ENCODE peak calls at places on chromosome 7, in six cellular contexts. A is K562, T is HepG2, Z is HCT116, Y is H1, Q is endothelial cell of umbilical vein. R is an unnamed sample.

GRCh38 chr7:139441961-139442360 is 41.5 kb downstream of the KLRG2 start:
- DNase-seq in T (no peak), Y (no peak), A (no peak), Q (no peak), Z (no peak), R (no peak)

GRCh38 chr7:112422842-112423496 is 27.3 kb upstream of the IFRD1 start:
- DNase-seq in Y (peak; percentile 63), T (peak; percentile 89), A (peak; percentile 91), Z (peak; percentile 63), Q (peak; percentile 94), R (no peak)

GRCh38 chr7:2436341-2437104 is 33.1 kb downstream of the CHST12 start:
- DNase-seq in Z (no peak), T (no peak), Q (no peak), Y (no peak), A (no peak), R (no peak)

GRCh38 chr7:19772858-19773337 is 519 bp downstream of the TMEM196 start:
- DNase-seq in Q (peak; percentile 37), A (no peak), Z (no peak), T (no peak), Y (peak; percentile 83), R (no peak)

GRCh38 chr7:130758429-130759056 is 24.5 kb upstream of the KLF14 start:
- DNase-seq in Y (no peak), Q (peak; percentile 58), T (peak; percentile 29), Z (peak; percentile 37), A (peak; percentile 73), R (peak; percentile 65)

GRCh38 chr7:147894271-147894670 is 696.3 kb upstream of the C7orf33 start:
- DNase-seq in A (no peak), Q (no peak), Z (no peak), T (no peak), Y (no peak), R (no peak)

GRCh38 chr7:129607471-129608120 is 3.9 kb upstream of the NRF1 start:
- DNase-seq in Q (peak; percentile 14), A (peak; percentile 78), Z (no peak), Y (peak; percentile 78), T (no peak), R (no peak)

GRCh38 chr7:157597562-157597961 is 260.8 kb downstream of the DNAJB6 start:
- DNase-seq in Q (no peak), Y (no peak), T (no peak), A (no peak), Z (no peak), R (no peak)

GRCh38 chr7:68691261-68692216 is 906.7 kb upstream of the AUTS2 start:
- DNase-seq in Y (no peak), Q (no peak), A (no peak), Z (no peak), T (no peak), R (no peak)

GRCh38 chr7:124459101-124460052 is 306.2 kb downstream of the GPR37 start:
- DNase-seq in T (peak; percentile 21), Y (no peak), A (no peak), Q (no peak), Z (no peak), R (no peak)

GRCh38 chr7:18495412-18496335 is at the start of gene HDAC9:
- DNase-seq in T (no peak), Y (peak; percentile 57), Z (no peak), Q (peak; percentile 63), A (no peak), R (no peak)

GRCh38 chr7:151038951-151039849 is 9.1 kb upstream of the ASIC3 start:
- DNase-seq in A (peak; percentile 100), Y (no peak), Z (no peak), T (peak; percentile 67), Q (peak; percentile 97), R (no peak)

GRCh38 chr7:101058355-101058754 is 26.9 kb upstream of the TRIM56 start:
- DNase-seq in A (peak; percentile 83), Y (peak; percentile 88), T (peak; percentile 48), Z (peak; percentile 8), Q (peak; percentile 53), R (no peak)

GRCh38 chr7:100372256-100372655 is 1.0 kb upstream of the PILRA start:
- DNase-seq in A (no peak), Q (no peak), Z (no peak), Y (no peak), T (no peak), R (no peak)

DNA sequence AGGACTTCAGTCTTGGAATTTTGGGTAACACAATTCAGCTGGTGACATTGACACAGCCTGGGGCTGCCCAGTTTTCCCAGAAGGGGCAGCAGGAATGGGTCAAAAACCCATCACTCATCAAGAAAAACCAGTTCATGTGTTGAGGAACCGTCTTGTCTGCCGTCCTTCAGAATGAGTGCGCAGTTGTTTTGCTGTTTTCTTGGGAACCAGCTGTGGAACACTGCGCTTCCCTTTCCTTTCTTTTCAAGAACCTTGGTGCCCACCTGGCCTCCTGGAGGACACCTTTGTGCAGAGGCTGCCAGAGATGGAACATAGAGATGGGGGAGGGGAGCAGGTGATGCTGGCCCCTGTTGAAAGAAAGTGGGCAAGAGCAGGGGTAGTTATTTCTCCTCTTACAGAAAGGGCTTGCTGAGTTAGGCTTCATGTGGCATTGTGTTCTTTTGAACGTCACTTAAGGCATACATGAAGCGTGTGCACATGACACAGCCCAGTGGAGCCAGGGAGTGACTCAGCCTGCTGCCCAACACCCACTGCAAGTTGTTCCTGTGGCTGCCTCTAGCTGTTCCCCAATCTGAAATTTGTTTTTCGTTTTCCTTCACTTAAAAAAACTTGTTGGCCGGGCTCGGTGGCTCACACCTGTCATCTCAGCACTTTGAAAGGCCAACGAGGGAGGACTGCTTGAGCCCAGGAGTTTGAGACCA is 87.4 kb upstream of the TNS3 start:
- DNase-seq in Z (no peak), A (peak; percentile 12), T (peak; percentile 37), Y (no peak), Q (no peak), R (no peak)
- H3K9ac ChIP-seq in Z (no peak overlapping the region), A (no peak overlapping the region), T (no peak overlapping the region), Y (no peak overlapping the region), Q (no peak overlapping the region), R (no peak overlapping the region)

GRCh38 chr7:31027161-31027965 is 24.7 kb upstream of the ADCYAP1R1 start:
- DNase-seq in Z (no peak), T (no peak), Q (no peak), Y (peak; percentile 55), A (no peak), R (peak; percentile 5)
- TF ChIP-seq POLR2AphosphoS5 in Z (no peak), T (no peak), Q (no peak), Y (no peak), A (no peak), R (no peak)

GRCh38 chr7:127379642-127380041 is 12.9 kb downstream of the ZNF800 start:
- DNase-seq in Q (no peak), Z (no peak), T (no peak), A (no peak), Y (no peak), R (no peak)

GRCh38 chr7:127377425-127377824 is 15.1 kb downstream of the ZNF800 start:
- DNase-seq in Z (no peak), T (no peak), Q (no peak), Y (no peak), A (no peak), R (no peak)

GRCh38 chr7:127380479-127380878 is 12.0 kb downstream of the ZNF800 start:
- DNase-seq in Z (no peak), Y (no peak), Q (no peak), A (no peak), T (no peak), R (no peak)

GRCh38 chr7:127375626-127376025 is 16.9 kb downstream of the ZNF800 start:
- DNase-seq in A (no peak), Z (no peak), Q (no peak), T (no peak), Y (no peak), R (no peak)

GRCh38 chr7:127378537-127378936 is 14.0 kb downstream of the ZNF800 start:
- DNase-seq in A (no peak), Q (no peak), Y (no peak), T (no peak), Z (no peak), R (no peak)
- H3K36me3 ChIP-seq in A (peaks cover 94% of the 10 kb centered on the region), Q (peaks cover 12% of the 10 kb centered on the region), Y (no peaks in the 10 kb centered on the region), T (no peaks in the 10 kb centered on the region), Z (peaks cover 20% of the 10 kb centered on the region), R (peaks cover 63% of the 10 kb centered on the region)

GRCh38 chr7:134940711-134941110 is 45.6 kb upstream of the AGBL3 start:
- DNase-seq in Q (no peak), Y (no peak), A (no peak), Z (no peak), T (no peak), R (no peak)
- H3K9ac ChIP-seq in Q (peak overlapping the region; percentile 42), Y (no peak overlapping the region), A (no peak overlapping the region), Z (no peak overlapping the region), T (no peak overlapping the region), R (no peak overlapping the region)

DNA sequence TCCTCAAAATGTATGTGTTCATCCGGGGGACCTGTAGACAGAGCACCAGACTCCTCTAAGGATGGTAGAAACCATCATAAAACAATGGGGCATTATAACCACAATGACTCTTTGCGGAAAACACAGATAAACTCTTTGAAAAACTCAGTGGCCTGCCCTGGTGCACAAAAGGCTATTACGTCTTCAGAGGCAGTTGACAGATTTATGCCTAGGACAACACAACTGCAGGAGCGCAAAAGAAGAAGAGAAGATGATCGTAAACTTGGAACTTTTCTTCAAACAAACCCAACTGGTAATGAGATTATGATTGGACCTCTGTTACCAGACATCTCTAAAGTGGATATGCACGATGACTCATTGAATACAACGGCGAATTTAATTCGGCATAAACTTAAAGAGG is 6.0 kb downstream of the RBM48 start:
- DNase-seq in T (no peak), A (no peak), Q (no peak), Z (no peak), Y (no peak), R (no peak)
- TF ChIP-seq POLR2AphosphoS5 in T (no peak), A (no peak), Q (no peak), Z (no peak), Y (no peak), R (no peak)

DNA sequence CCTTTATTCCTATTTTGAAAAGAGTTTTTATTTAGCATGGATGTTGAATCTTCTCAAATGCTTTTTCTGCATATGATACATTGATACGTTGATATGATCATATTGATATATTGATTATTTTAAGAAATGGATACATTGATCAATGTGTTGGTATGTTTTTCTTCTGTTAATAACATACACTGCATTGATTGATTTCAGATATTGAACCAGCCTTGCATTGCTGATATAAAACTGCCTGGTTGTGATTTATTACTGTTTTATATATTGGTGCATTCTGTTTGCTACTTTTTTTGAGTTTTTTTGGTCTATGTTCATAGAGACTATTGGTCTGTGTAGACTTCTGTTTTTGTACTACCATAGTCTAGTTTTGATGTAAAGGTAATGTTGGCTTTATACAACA is 26.8 kb upstream of the RABGEF1 start:
- DNase-seq in A (no peak), Q (no peak), Z (no peak), T (no peak), Y (no peak), R (no peak)
- H3K36me3 ChIP-seq in A (no peaks in the 10 kb centered on the region), Q (no peaks in the 10 kb centered on the region), Z (peaks cover 2% of the 10 kb centered on the region), T (peaks cover 3% of the 10 kb centered on the region), Y (no peaks in the 10 kb centered on the region), R (peaks cover 3% of the 10 kb centered on the region)

DNA sequence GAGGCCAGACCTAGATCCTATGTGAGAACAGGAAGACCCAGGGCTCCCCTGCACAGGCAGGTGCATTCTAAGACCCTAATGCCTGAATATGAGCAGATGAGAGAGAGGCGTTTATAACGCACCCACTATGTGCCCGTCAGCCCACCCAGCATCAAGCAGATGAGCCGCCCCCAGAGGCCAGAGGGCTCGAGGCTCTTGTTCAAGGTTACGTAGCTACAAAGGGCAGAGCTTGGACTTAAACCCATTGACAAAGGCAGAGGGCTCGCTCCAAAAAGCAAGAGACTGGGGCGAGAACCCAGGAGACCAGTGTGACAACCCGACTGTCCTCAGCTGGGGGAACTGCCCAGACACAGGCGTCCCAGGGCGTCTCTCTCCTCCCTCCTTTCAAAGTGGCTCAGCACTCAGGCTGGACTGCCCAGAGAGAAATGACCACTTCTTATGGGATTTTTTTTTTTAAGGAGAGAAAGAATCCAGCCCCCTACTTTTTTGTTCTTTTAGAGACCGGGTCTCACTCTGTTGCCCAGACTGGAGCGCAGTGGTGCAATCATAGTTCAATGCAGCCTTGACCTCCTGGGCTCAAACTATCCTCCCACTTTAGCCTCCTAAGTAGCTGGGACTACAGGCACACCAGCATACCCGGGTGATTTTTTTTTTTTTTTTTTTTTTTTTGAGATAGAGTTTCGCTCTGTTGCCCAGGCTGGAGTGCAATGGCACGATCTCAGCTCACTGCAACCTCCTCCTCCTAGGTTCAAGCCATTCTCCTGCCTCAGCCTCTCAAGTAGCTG is 40.1 kb downstream of the TNRC18 start:
- DNase-seq in Q (no peak), Y (no peak), Z (no peak), A (no peak), T (no peak), R (no peak)
- H3K9ac ChIP-seq in Q (no peak overlapping the region), Y (no peak overlapping the region), Z (no peak overlapping the region), A (no peak overlapping the region), T (no peak overlapping the region), R (no peak overlapping the region)